ENCODE peak calls at places on chromosomes 7 and 10, in seven cellular contexts. One of them, this sample, is unnamed.

GRCh38 chr7:129017264-129017663 is 37.6 kb downstream of the TNPO3 start:
- DNase-seq in NCI-H345: no peak
- DNase-seq in GM06990: no peak
- DNase-seq in OCI-M1: no peak
- DNase-seq in SK-MEL-5: no peak
- DNase-seq in Caki2: no peak
- DNase-seq in mammary epithelial cell: no peak
- DNase-seq in this sample: no peak

GRCh38 chr7:155205368-155206285 is 92.1 kb upstream of the INSIG1 start:
- DNase-seq in GM06990: peak
- DNase-seq in mammary epithelial cell: peak
- DNase-seq in NCI-H345: no peak
- DNase-seq in SK-MEL-5: peak
- DNase-seq in Caki2: peak
- DNase-seq in OCI-M1: peak
- DNase-seq in this sample: no peak

GRCh38 chr7:42980084-42980483 is 47.9 kb downstream of the MRPL32 start:
- DNase-seq in OCI-M1: no peak
- DNase-seq in NCI-H345: no peak
- DNase-seq in GM06990: no peak
- DNase-seq in mammary epithelial cell: no peak
- DNase-seq in Caki2: no peak
- DNase-seq in SK-MEL-5: no peak
- DNase-seq in this sample: no peak

GRCh38 chr7:140876519-140877248 is 48.0 kb downstream of the BRAF start:
- DNase-seq in GM06990: peak
- DNase-seq in NCI-H345: no peak
- DNase-seq in mammary epithelial cell: peak
- DNase-seq in SK-MEL-5: no peak
- DNase-seq in Caki2: peak
- DNase-seq in OCI-M1: peak
- DNase-seq in this sample: no peak

GRCh38 chr10:131098416-131098952 is 213.0 kb downstream of the TCERG1L start:
- DNase-seq in mammary epithelial cell: no peak
- DNase-seq in GM06990: no peak
- DNase-seq in NCI-H345: no peak
- DNase-seq in SK-MEL-5: no peak
- DNase-seq in Caki2: no peak
- DNase-seq in OCI-M1: no peak
- DNase-seq in this sample: no peak

GRCh38 chr7:112383671-112384417 is 66.4 kb upstream of the IFRD1 start:
- DNase-seq in NCI-H345: peak
- DNase-seq in Caki2: no peak
- DNase-seq in GM06990: peak
- DNase-seq in OCI-M1: peak
- DNase-seq in SK-MEL-5: peak
- DNase-seq in mammary epithelial cell: no peak
- DNase-seq in this sample: no peak

GRCh38 chr7:140989068-140989467 is 25.7 kb downstream of the MRPS33 start:
- DNase-seq in GM06990: no peak
- DNase-seq in SK-MEL-5: no peak
- DNase-seq in Caki2: peak
- DNase-seq in mammary epithelial cell: no peak
- DNase-seq in OCI-M1: no peak
- DNase-seq in NCI-H345: no peak
- DNase-seq in this sample: no peak

GRCh38 chr10:75932921-75933320 is 501.5 kb downstream of the LRMDA start:
- DNase-seq in OCI-M1: no peak
- DNase-seq in SK-MEL-5: no peak
- DNase-seq in Caki2: no peak
- DNase-seq in mammary epithelial cell: no peak
- DNase-seq in NCI-H345: no peak
- DNase-seq in GM06990: no peak
- DNase-seq in this sample: no peak

GRCh38 chr10:17915181-17915580 is 36.5 kb upstream of the SLC39A12 start:
- DNase-seq in GM06990: no peak
- DNase-seq in SK-MEL-5: no peak
- DNase-seq in OCI-M1: no peak
- DNase-seq in Caki2: no peak
- DNase-seq in mammary epithelial cell: no peak
- DNase-seq in NCI-H345: no peak
- DNase-seq in this sample: no peak

GRCh38 chr7:6015917-6016652 is 7.0 kb downstream of the AIMP2 start:
- DNase-seq in OCI-M1: peak
- DNase-seq in GM06990: no peak
- DNase-seq in Caki2: no peak
- DNase-seq in SK-MEL-5: peak
- DNase-seq in NCI-H345: peak
- DNase-seq in mammary epithelial cell: peak
- DNase-seq in this sample: no peak

GRCh38 chr10:9766762-9767161 is 1250.9 kb upstream of the CELF2 start:
- DNase-seq in Caki2: no peak
- DNase-seq in SK-MEL-5: no peak
- DNase-seq in mammary epithelial cell: no peak
- DNase-seq in OCI-M1: no peak
- DNase-seq in NCI-H345: no peak
- DNase-seq in GM06990: no peak
- DNase-seq in this sample: no peak

GRCh38 chr7:13111230-13111629 is 423.8 kb downstream of the ARL4A start:
- DNase-seq in NCI-H345: no peak
- DNase-seq in mammary epithelial cell: no peak
- DNase-seq in OCI-M1: no peak
- DNase-seq in SK-MEL-5: no peak
- DNase-seq in GM06990: no peak
- DNase-seq in Caki2: no peak
- DNase-seq in this sample: no peak

GRCh38 chr7:77439572-77439971 is 23.4 kb upstream of the GSAP start:
- DNase-seq in mammary epithelial cell: peak
- DNase-seq in OCI-M1: peak
- DNase-seq in NCI-H345: peak
- DNase-seq in Caki2: no peak
- DNase-seq in SK-MEL-5: peak
- DNase-seq in GM06990: no peak
- DNase-seq in this sample: no peak

GRCh38 chr7:155798673-155799439 is 13.4 kb downstream of the SHH start:
- DNase-seq in NCI-H345: peak
- DNase-seq in Caki2: no peak
- DNase-seq in OCI-M1: no peak
- DNase-seq in GM06990: no peak
- DNase-seq in SK-MEL-5: no peak
- DNase-seq in mammary epithelial cell: no peak
- DNase-seq in this sample: no peak